ENCODE peak calls at places on chromosomes 13 and 19, in five cellular contexts. B is WERI-Rb-1, K is NCI-H460, Z is hippocampal formation, N is astrocyte of the cerebellum. Q is an unnamed sample.

GRCh38 chr13:48560657-48561337 is 27.9 kb upstream of the RCBTB2 start:
- DNase-seq in B (no peak), K (no peak), Z (no peak), N (no peak), Q (no peak)

GRCh38 chr19:12666305-12667048 is at the start of the genes MAN2B1 and WDR83:
- DNase-seq in B (peak), K (peak), Z (peak), N (peak), Q (peak)

GRCh38 chr19:19542507-19542906 is 4.4 kb downstream of the CILP2 start:
- DNase-seq in B (no peak), K (no peak), Z (no peak), N (no peak), Q (no peak)

GRCh38 chr19:45824041-45824471 is 8.9 kb upstream of the RSPH6A start:
- DNase-seq in B (no peak), K (no peak), Z (no peak), N (no peak), Q (no peak)

GRCh38 chr19:1383311-1384084 is at the start of gene NDUFS7:
- DNase-seq in B (peak), K (peak), Z (peak), N (peak), Q (peak)

GRCh38 chr13:113877149-113877990 is 13.5 kb upstream of the GAS6 start:
- DNase-seq in B (no peak), K (no peak), Z (no peak), N (no peak), Q (no peak)

GRCh38 chr19:50777830-50778303 is 7.6 kb downstream of the GPR32 start:
- DNase-seq in B (no peak), K (peak), Z (no peak), N (peak), Q (no peak)

GRCh38 chr19:55179570-55180484 is at the start of gene SYT5:
- DNase-seq in B (peak), K (peak), Z (no peak), N (no peak), Q (peak)

GRCh38 chr13:113999618-113999910 is 25.7 kb upstream of the C13orf46 start:
- DNase-seq in B (no peak), K (no peak), Z (no peak), N (no peak), Q (no peak)

GRCh38 chr13:38045278-38046048 is 175.9 kb upstream of the TRPC4 start:
- DNase-seq in B (peak), K (peak), Z (no peak), N (peak), Q (peak)

GRCh38 chr13:63855457-63856118 is 2439.9 kb upstream of the PCDH20 start:
- DNase-seq in B (no peak), K (no peak), Z (no peak), N (no peak), Q (no peak)

GRCh38 chr19:10449037-10449436 is 28.7 kb downstream of the PDE4A start:
- DNase-seq in B (no peak), K (no peak), Z (no peak), N (no peak), Q (no peak)

GRCh38 chr13:52034616-52035226 is 10.2 kb downstream of the UTP14C start:
- DNase-seq in B (no peak), K (peak), Z (no peak), N (no peak), Q (no peak)

GRCh38 chr19:4524808-4525562 is 6.7 kb upstream of the PLIN4 start:
- DNase-seq in B (peak), K (peak), Z (no peak), N (no peak), Q (peak)

Q was measured in RKO.